ENCODE peak calls at places on chromosomes 6 and 20, in five cellular contexts. One of them, this sample, is unnamed. For H3K36me3, the result is how much of the 10 kb centered on the place peaks cover.

GRCh38 chr6:131954775-131955107 is 3.6 kb upstream of the CCN2 start:
- DNase-seq in GM12878: no peak
- DNase-seq in PC-3: peak
- DNase-seq in tibial artery: no peak
- DNase-seq in psoas muscle: no peak
- DNase-seq in this sample: peak

GRCh38 chr20:38723069-38723981 is 961 bp upstream of the SLC32A1 start:
- DNase-seq in GM12878: no peak
- DNase-seq in PC-3: no peak
- DNase-seq in tibial artery: no peak
- DNase-seq in psoas muscle: no peak
- DNase-seq in this sample: no peak

GRCh38 chr20:57503035-57503658 is 21.8 kb downstream of the CTCFL start:
- DNase-seq in GM12878: no peak
- DNase-seq in PC-3: no peak
- DNase-seq in tibial artery: no peak
- DNase-seq in psoas muscle: no peak
- DNase-seq in this sample: no peak

GRCh38 chr6:140271759-140272377 is 897.4 kb upstream of the CITED2 start:
- DNase-seq in GM12878: peak
- DNase-seq in PC-3: no peak
- DNase-seq in tibial artery: no peak
- DNase-seq in psoas muscle: no peak
- DNase-seq in this sample: no peak

GRCh38 chr6:18312368-18312767 is 48.0 kb upstream of the DEK start:
- DNase-seq in GM12878: no peak
- DNase-seq in PC-3: no peak
- DNase-seq in tibial artery: no peak
- DNase-seq in psoas muscle: no peak
- DNase-seq in this sample: no peak

GRCh38 chr6:127023001-127023778 is 95.3 kb upstream of the RSPO3 start:
- DNase-seq in GM12878: no peak
- DNase-seq in PC-3: no peak
- DNase-seq in tibial artery: no peak
- DNase-seq in psoas muscle: no peak
- DNase-seq in this sample: no peak

GRCh38 chr20:45970646-45971424 is 1.2 kb downstream of the ZNF335 start:
- DNase-seq in GM12878: no peak
- DNase-seq in PC-3: no peak
- DNase-seq in tibial artery: no peak
- DNase-seq in psoas muscle: no peak
- DNase-seq in this sample: peak

GRCh38 chr6:40852667-40853383 is 186.2 kb downstream of the UNC5CL start:
- DNase-seq in GM12878: no peak
- DNase-seq in PC-3: peak
- DNase-seq in tibial artery: no peak
- DNase-seq in psoas muscle: no peak
- DNase-seq in this sample: no peak

GRCh38 chr20:50296450-50297375 is 106.1 kb downstream of the CEBPB start:
- DNase-seq in GM12878: no peak
- DNase-seq in PC-3: no peak
- DNase-seq in tibial artery: peak
- DNase-seq in psoas muscle: peak
- DNase-seq in this sample: no peak

GRCh38 chr20:15047100-15047499 is 709.7 kb upstream of the FLRT3 start:
- DNase-seq in GM12878: no peak
- DNase-seq in PC-3: no peak
- DNase-seq in tibial artery: no peak
- DNase-seq in psoas muscle: no peak
- DNase-seq in this sample: no peak

GRCh38 chr6:54737247-54737646 is 109.3 kb upstream of the FAM83B start:
- DNase-seq in GM12878: no peak
- DNase-seq in PC-3: no peak
- DNase-seq in tibial artery: no peak
- DNase-seq in psoas muscle: no peak
- DNase-seq in this sample: no peak

GRCh38 chr20:25025091-25025861 is 32.7 kb downstream of the ACSS1 start:
- DNase-seq in GM12878: no peak
- DNase-seq in PC-3: no peak
- DNase-seq in tibial artery: peak
- DNase-seq in psoas muscle: no peak
- DNase-seq in this sample: peak

GRCh38 chr6:110448846-110449544 is 27.4 kb downstream of the SLC22A16 start:
- DNase-seq in GM12878: no peak
- DNase-seq in PC-3: no peak
- DNase-seq in tibial artery: no peak
- DNase-seq in psoas muscle: no peak
- DNase-seq in this sample: no peak

DNA sequence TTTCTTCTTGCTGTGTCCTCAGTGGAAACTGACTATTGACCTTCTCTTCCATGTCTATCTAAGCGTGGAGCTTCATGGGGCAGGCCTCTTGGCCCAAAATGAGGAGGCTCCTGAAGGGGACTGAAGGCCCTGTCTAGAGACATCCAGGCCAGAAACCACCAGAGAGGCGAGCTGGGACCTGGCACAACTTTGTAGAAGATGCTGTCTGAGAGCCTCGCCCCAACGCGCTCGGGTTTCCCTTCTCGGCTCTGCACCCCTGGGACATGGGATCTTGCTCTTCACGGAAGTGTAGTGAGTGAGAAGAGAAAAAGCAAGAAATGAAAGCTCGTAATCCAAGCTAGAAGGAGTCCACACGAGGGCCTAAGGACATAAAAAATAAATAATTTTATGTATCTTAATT is 96.8 kb downstream of the GMPR start:
- DNase-seq in GM12878: no peak
- DNase-seq in PC-3: no peak
- DNase-seq in tibial artery: no peak
- DNase-seq in psoas muscle: no peak
- DNase-seq in this sample: no peak
- H3K36me3 ChIP-seq in GM12878: under half
- H3K36me3 ChIP-seq in PC-3: under half
- H3K36me3 ChIP-seq in tibial artery: under half
- H3K36me3 ChIP-seq in psoas muscle: under half
- H3K36me3 ChIP-seq in this sample: under half

GRCh38 chr6:63307581-63308246 is 12.1 kb downstream of the LGSN start:
- DNase-seq in GM12878: peak
- DNase-seq in PC-3: peak
- DNase-seq in tibial artery: no peak
- DNase-seq in psoas muscle: no peak
- DNase-seq in this sample: no peak
- TF ChIP-seq CTCF in GM12878: peak
- TF ChIP-seq CTCF in PC-3: peak
- TF ChIP-seq CTCF in tibial artery: no peak
- TF ChIP-seq CTCF in psoas muscle: peak
- TF ChIP-seq CTCF in this sample: no peak

DNA sequence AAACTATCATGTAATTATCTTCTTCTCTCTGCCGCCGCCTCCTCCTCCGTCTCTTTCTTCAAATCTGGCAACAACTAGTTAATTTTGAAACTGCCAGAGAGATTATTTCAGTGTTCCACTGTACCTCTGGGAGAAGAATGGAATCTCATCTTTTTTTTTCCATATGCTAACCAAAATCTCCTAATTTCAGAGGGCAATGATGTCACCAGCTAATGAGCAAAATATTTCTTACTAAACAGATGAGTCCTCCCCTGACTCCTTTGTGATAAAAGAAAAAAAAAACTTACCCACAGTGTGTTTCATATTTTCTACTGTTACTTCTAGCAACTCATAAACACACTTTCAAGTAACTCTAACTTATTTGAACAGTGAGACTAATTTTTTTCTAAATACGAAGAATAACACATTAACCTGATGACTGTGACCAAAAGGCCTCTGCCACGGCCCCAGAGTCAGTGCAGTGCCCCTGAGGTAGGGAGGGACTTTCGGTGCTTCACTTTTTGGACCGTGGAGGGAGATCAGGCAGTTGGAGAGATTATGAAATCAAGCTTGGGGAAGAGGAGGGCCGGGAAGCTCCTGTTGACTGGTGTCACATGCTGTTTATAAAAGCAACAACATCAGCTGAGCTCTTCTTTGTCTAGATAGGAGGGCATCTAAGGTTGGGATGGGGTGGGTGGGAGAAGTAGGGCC is 159.6 kb downstream of the SASH1 start:
- DNase-seq in GM12878: no peak
- DNase-seq in PC-3: no peak
- DNase-seq in tibial artery: peak
- DNase-seq in psoas muscle: peak
- DNase-seq in this sample: no peak
- H3K27ac ChIP-seq in GM12878: no peak
- H3K27ac ChIP-seq in PC-3: no peak
- H3K27ac ChIP-seq in tibial artery: peak
- H3K27ac ChIP-seq in psoas muscle: peak
- H3K27ac ChIP-seq in this sample: peak

GRCh38 chr6:72267470-72267869 is 354.4 kb upstream of the KCNQ5 start:
- DNase-seq in GM12878: no peak
- DNase-seq in PC-3: no peak
- DNase-seq in tibial artery: no peak
- DNase-seq in psoas muscle: no peak
- DNase-seq in this sample: no peak
- H3K36me3 ChIP-seq in GM12878: under half
- H3K36me3 ChIP-seq in PC-3: under half
- H3K36me3 ChIP-seq in tibial artery: under half
- H3K36me3 ChIP-seq in psoas muscle: under half
- H3K36me3 ChIP-seq in this sample: under half

DNA sequence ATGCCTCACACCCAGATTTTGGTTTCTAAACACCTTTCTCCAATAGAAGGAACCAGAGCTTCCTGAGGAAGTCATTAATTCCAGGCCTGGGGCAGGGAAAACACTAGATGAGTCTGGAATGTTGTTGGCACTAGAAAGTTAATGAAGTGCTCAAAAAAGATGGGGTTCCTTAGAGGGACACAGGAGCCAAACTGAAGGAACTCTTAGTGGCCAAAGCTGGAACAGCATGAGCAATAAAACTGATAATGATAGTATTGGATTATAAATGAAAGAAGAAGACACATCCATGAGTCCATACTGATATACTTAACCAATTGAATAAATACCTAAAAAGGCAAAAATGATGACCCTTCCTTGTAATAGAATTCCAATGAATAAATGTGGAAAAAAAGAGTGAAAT is 4.4 kb downstream of the IL20RA start:
- DNase-seq in GM12878: no peak
- DNase-seq in PC-3: no peak
- DNase-seq in tibial artery: no peak
- DNase-seq in psoas muscle: no peak
- DNase-seq in this sample: no peak
- TF ChIP-seq CTCF in GM12878: no peak
- TF ChIP-seq CTCF in PC-3: no peak
- TF ChIP-seq CTCF in tibial artery: no peak
- TF ChIP-seq CTCF in psoas muscle: no peak
- TF ChIP-seq CTCF in this sample: no peak

DNA sequence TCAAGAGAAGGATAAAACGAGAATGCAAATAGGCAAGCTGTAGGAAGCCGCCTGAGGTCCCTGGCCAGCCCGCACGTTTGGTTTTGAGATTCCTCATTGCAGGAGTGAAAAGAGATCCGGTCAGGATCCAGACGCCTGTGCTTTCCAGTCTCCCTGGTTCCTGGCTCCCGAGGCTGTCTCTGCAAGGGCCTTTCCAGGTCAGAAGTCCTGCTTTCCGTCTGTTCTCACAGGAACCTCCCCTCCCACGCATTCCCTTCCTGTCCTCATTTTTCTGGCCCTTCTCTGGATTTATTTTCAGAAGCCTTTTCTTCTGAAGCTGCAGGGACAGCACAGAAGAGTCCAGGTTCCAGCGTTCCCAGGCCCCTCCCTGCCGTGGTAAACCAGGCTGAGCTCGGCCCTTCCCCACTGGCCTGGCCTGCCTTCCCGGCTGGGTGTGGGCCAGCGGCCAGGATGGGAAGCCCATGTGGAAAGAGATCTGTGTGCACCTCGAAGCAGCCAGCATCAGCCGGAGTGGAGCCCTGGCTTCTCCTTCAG is 54.0 kb downstream of the TMEM242 start:
- DNase-seq in GM12878: no peak
- DNase-seq in PC-3: no peak
- DNase-seq in tibial artery: peak
- DNase-seq in psoas muscle: peak
- DNase-seq in this sample: peak
- H3K27ac ChIP-seq in GM12878: no peak
- H3K27ac ChIP-seq in PC-3: no peak
- H3K27ac ChIP-seq in tibial artery: peak
- H3K27ac ChIP-seq in psoas muscle: peak
- H3K27ac ChIP-seq in this sample: peak

GRCh38 chr20:52536040-52536439 is 344.5 kb upstream of the ZFP64 start:
- DNase-seq in GM12878: no peak
- DNase-seq in PC-3: no peak
- DNase-seq in tibial artery: no peak
- DNase-seq in psoas muscle: no peak
- DNase-seq in this sample: no peak

GRCh38 chr20:52540489-52540888 is 348.9 kb upstream of the ZFP64 start:
- DNase-seq in GM12878: no peak
- DNase-seq in PC-3: no peak
- DNase-seq in tibial artery: no peak
- DNase-seq in psoas muscle: no peak
- DNase-seq in this sample: no peak

GRCh38 chr20:52533401-52533800 is 341.8 kb upstream of the ZFP64 start:
- DNase-seq in GM12878: no peak
- DNase-seq in PC-3: no peak
- DNase-seq in tibial artery: no peak
- DNase-seq in psoas muscle: no peak
- DNase-seq in this sample: no peak

GRCh38 chr20:52539891-52540290 is 348.3 kb upstream of the ZFP64 start:
- DNase-seq in GM12878: no peak
- DNase-seq in PC-3: peak
- DNase-seq in tibial artery: no peak
- DNase-seq in psoas muscle: no peak
- DNase-seq in this sample: no peak

GRCh38 chr20:52536841-52537400 is 345.3 kb upstream of the ZFP64 start:
- DNase-seq in GM12878: no peak
- DNase-seq in PC-3: no peak
- DNase-seq in tibial artery: no peak
- DNase-seq in psoas muscle: no peak
- DNase-seq in this sample: no peak
- H3K36me3 ChIP-seq in GM12878: under half
- H3K36me3 ChIP-seq in PC-3: under half
- H3K36me3 ChIP-seq in tibial artery: under half
- H3K36me3 ChIP-seq in psoas muscle: under half
- H3K36me3 ChIP-seq in this sample: under half